ENCODE peak calls at places on chromosomes 11 and 22, in eight cellular contexts. One of them, this sample, is unnamed.
A peak's percentile ranks its signal among the peaks of the same experiment; 100 is the strongest.

GRCh38 chr11:45031912-45032519 is 81.3 kb upstream of the TP53I11 start:
- DNase-seq in HFF-Myc: no peak
- DNase-seq in tibial artery: no peak
- DNase-seq in coronary artery: no peak
- DNase-seq in HFFc6: no peak
- DNase-seq in ovary: no peak
- DNase-seq in AG09309: no peak
- DNase-seq in cardiac fibroblast: no peak
- DNase-seq in this sample: no peak

GRCh38 chr11:771617-772204 is 5.6 kb downstream of the GATD1 start:
- DNase-seq in AG09309: no peak
- DNase-seq in cardiac fibroblast: no peak
- DNase-seq in HFF-Myc: no peak
- DNase-seq in tibial artery: no peak
- DNase-seq in coronary artery: no peak
- DNase-seq in ovary: no peak
- DNase-seq in HFFc6: no peak
- DNase-seq in this sample: no peak

GRCh38 chr11:96744697-96745096 is 354.9 kb downstream of the JRKL start:
- DNase-seq in HFF-Myc: no peak
- DNase-seq in tibial artery: no peak
- DNase-seq in ovary: no peak
- DNase-seq in cardiac fibroblast: peak; percentile 15
- DNase-seq in coronary artery: no peak
- DNase-seq in AG09309: peak; percentile 4
- DNase-seq in HFFc6: peak; percentile 15
- DNase-seq in this sample: no peak

GRCh38 chr22:46737105-46737975 is 712 bp downstream of the CERK start:
- DNase-seq in cardiac fibroblast: peak; percentile 48
- DNase-seq in AG09309: no peak
- DNase-seq in tibial artery: no peak
- DNase-seq in ovary: peak; percentile 49
- DNase-seq in HFF-Myc: no peak
- DNase-seq in coronary artery: no peak
- DNase-seq in HFFc6: no peak
- DNase-seq in this sample: peak; percentile 29

GRCh38 chr11:76659672-76660532 is 10.6 kb downstream of the LRRC32 start:
- DNase-seq in HFFc6: no peak
- DNase-seq in tibial artery: peak; percentile 63
- DNase-seq in AG09309: no peak
- DNase-seq in cardiac fibroblast: no peak
- DNase-seq in ovary: no peak
- DNase-seq in coronary artery: peak; percentile 65
- DNase-seq in HFF-Myc: no peak
- DNase-seq in this sample: no peak

GRCh38 chr11:96098511-96099241 is 174.8 kb upstream of the MTMR2 start:
- DNase-seq in AG09309: no peak
- DNase-seq in HFF-Myc: no peak
- DNase-seq in coronary artery: no peak
- DNase-seq in cardiac fibroblast: peak; percentile 60
- DNase-seq in HFFc6: peak; percentile 35
- DNase-seq in tibial artery: no peak
- DNase-seq in ovary: no peak
- DNase-seq in this sample: no peak

GRCh38 chr22:39556970-39557811 is 13.4 kb upstream of the CACNA1I start:
- DNase-seq in HFFc6: no peak
- DNase-seq in tibial artery: no peak
- DNase-seq in HFF-Myc: no peak
- DNase-seq in coronary artery: no peak
- DNase-seq in cardiac fibroblast: peak; percentile 8
- DNase-seq in ovary: no peak
- DNase-seq in AG09309: no peak
- DNase-seq in this sample: no peak

GRCh38 chr11:32267679-32268187 is 167.6 kb downstream of the WT1 start:
- DNase-seq in HFF-Myc: no peak
- DNase-seq in HFFc6: no peak
- DNase-seq in AG09309: no peak
- DNase-seq in ovary: no peak
- DNase-seq in coronary artery: no peak
- DNase-seq in tibial artery: no peak
- DNase-seq in cardiac fibroblast: no peak
- DNase-seq in this sample: no peak

GRCh38 chr11:90558328-90558865 is 335.5 kb upstream of the CHORDC1 start:
- DNase-seq in HFFc6: no peak
- DNase-seq in tibial artery: no peak
- DNase-seq in cardiac fibroblast: no peak
- DNase-seq in AG09309: no peak
- DNase-seq in ovary: no peak
- DNase-seq in HFF-Myc: no peak
- DNase-seq in coronary artery: no peak
- DNase-seq in this sample: no peak

GRCh38 chr11:132055296-132055695 is 684.9 kb downstream of the NTM start:
- DNase-seq in tibial artery: no peak
- DNase-seq in HFFc6: no peak
- DNase-seq in ovary: no peak
- DNase-seq in HFF-Myc: no peak
- DNase-seq in cardiac fibroblast: no peak
- DNase-seq in AG09309: no peak
- DNase-seq in coronary artery: no peak
- DNase-seq in this sample: no peak

GRCh38 chr22:23777776-23778575 is 5.3 kb downstream of the MMP11 start:
- DNase-seq in HFF-Myc: no peak
- DNase-seq in cardiac fibroblast: no peak
- DNase-seq in HFFc6: no peak
- DNase-seq in ovary: no peak
- DNase-seq in AG09309: no peak
- DNase-seq in tibial artery: peak; percentile 90
- DNase-seq in coronary artery: no peak
- DNase-seq in this sample: no peak

GRCh38 chr22:27501191-27501936 is 300.2 kb downstream of the MN1 start:
- DNase-seq in AG09309: no peak
- DNase-seq in HFF-Myc: no peak
- DNase-seq in tibial artery: no peak
- DNase-seq in HFFc6: no peak
- DNase-seq in coronary artery: no peak
- DNase-seq in ovary: no peak
- DNase-seq in cardiac fibroblast: no peak
- DNase-seq in this sample: no peak

GRCh38 chr22:32649515-32650200 is 151.8 kb upstream of the TIMP3 start:
- DNase-seq in AG09309: no peak
- DNase-seq in tibial artery: peak; percentile 76
- DNase-seq in cardiac fibroblast: no peak
- DNase-seq in ovary: no peak
- DNase-seq in HFF-Myc: no peak
- DNase-seq in HFFc6: peak; percentile 57
- DNase-seq in coronary artery: no peak
- DNase-seq in this sample: no peak

GRCh38 chr11:129372609-129373488 is 2.8 kb upstream of the BARX2 start:
- DNase-seq in coronary artery: no peak
- DNase-seq in AG09309: no peak
- DNase-seq in HFFc6: no peak
- DNase-seq in HFF-Myc: no peak
- DNase-seq in tibial artery: no peak
- DNase-seq in ovary: no peak
- DNase-seq in cardiac fibroblast: no peak
- DNase-seq in this sample: no peak

GRCh38 chr11:129248618-129249017 is 56.5 kb upstream of the ARHGAP32 start:
- DNase-seq in AG09309: peak; percentile 21
- DNase-seq in cardiac fibroblast: peak; percentile 76
- DNase-seq in coronary artery: no peak
- DNase-seq in tibial artery: no peak
- DNase-seq in ovary: no peak
- DNase-seq in HFFc6: peak; percentile 71
- DNase-seq in HFF-Myc: peak; percentile 81
- DNase-seq in this sample: no peak

GRCh38 chr22:22156716-22157499 is 87.7 kb upstream of the VPREB1 start:
- DNase-seq in ovary: no peak
- DNase-seq in coronary artery: no peak
- DNase-seq in cardiac fibroblast: peak; percentile 83
- DNase-seq in HFF-Myc: peak; percentile 52
- DNase-seq in AG09309: peak; percentile 25
- DNase-seq in HFFc6: peak; percentile 47
- DNase-seq in tibial artery: no peak
- DNase-seq in this sample: peak; percentile 51

DNA sequence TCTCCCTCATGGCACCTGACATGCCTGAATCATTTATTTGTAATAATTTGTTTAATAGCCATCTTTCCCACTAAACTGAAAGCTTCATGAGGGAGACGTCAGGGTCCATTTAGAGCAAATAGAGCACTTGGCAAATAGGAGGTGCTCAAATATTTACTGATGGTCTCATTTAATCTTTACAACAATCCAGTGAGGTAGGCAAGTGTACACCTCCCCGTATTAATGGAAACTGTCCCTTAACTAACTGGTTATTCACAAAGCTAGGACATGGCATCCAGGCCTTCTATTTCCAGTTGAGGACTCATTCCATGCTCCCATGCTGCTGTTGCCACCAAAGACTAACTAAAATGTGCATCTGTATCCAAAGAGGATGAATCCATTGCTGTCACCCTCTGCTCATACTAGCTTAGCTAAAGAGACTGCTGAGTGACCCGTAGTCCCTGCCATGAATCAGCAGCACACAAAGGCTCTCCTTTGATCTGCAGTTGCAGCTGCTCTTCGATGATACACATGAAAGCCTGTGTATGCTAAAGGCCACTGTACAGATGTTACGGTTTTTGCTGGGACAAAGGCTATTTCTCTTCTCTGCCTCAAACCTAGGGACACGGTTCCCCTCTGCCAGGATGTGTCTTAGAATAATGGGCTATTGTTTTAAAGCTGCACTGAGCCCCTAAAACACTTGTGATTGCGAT is 82.6 kb downstream of the RAB30 start:
- DNase-seq in tibial artery: no peak
- DNase-seq in AG09309: no peak
- DNase-seq in HFFc6: no peak
- DNase-seq in coronary artery: no peak
- DNase-seq in HFF-Myc: no peak
- DNase-seq in ovary: no peak
- DNase-seq in cardiac fibroblast: no peak
- DNase-seq in this sample: no peak
- TF ChIP-seq CTCF in tibial artery: no peak
- TF ChIP-seq CTCF in AG09309: no peak
- TF ChIP-seq CTCF in HFFc6: no peak
- TF ChIP-seq CTCF in coronary artery: no peak
- TF ChIP-seq CTCF in HFF-Myc: no peak
- TF ChIP-seq CTCF in ovary: no peak
- TF ChIP-seq CTCF in cardiac fibroblast: no peak
- TF ChIP-seq CTCF in this sample: no peak

GRCh38 chr11:47443028-47443700 is 5.8 kb downstream of the RAPSN start:
- DNase-seq in HFFc6: no peak
- DNase-seq in ovary: no peak
- DNase-seq in cardiac fibroblast: no peak
- DNase-seq in AG09309: no peak
- DNase-seq in HFF-Myc: no peak
- DNase-seq in tibial artery: no peak
- DNase-seq in coronary artery: no peak
- DNase-seq in this sample: no peak
- TF ChIP-seq CTCF in HFFc6: peak; percentile 24
- TF ChIP-seq CTCF in ovary: no peak
- TF ChIP-seq CTCF in cardiac fibroblast: no peak
- TF ChIP-seq CTCF in AG09309: no peak
- TF ChIP-seq CTCF in HFF-Myc: no peak
- TF ChIP-seq CTCF in tibial artery: no peak
- TF ChIP-seq CTCF in coronary artery: no peak
- TF ChIP-seq CTCF in this sample: no peak

GRCh38 chr22:42905217-42905616 is 48.1 kb upstream of the ARFGAP3 start:
- DNase-seq in AG09309: no peak
- DNase-seq in HFFc6: no peak
- DNase-seq in tibial artery: no peak
- DNase-seq in coronary artery: no peak
- DNase-seq in ovary: no peak
- DNase-seq in HFF-Myc: no peak
- DNase-seq in cardiac fibroblast: no peak
- DNase-seq in this sample: no peak

GRCh38 chr22:42901790-42902508 is 44.9 kb upstream of the ARFGAP3 start:
- DNase-seq in ovary: no peak
- DNase-seq in AG09309: no peak
- DNase-seq in HFFc6: no peak
- DNase-seq in cardiac fibroblast: no peak
- DNase-seq in HFF-Myc: no peak
- DNase-seq in tibial artery: no peak
- DNase-seq in coronary artery: no peak
- DNase-seq in this sample: no peak

GRCh38 chr22:42904049-42904448 is 47.0 kb upstream of the ARFGAP3 start:
- DNase-seq in cardiac fibroblast: no peak
- DNase-seq in coronary artery: no peak
- DNase-seq in tibial artery: no peak
- DNase-seq in ovary: no peak
- DNase-seq in AG09309: no peak
- DNase-seq in HFFc6: no peak
- DNase-seq in HFF-Myc: no peak
- DNase-seq in this sample: no peak

GRCh38 chr22:42905702-42906183 is 48.7 kb upstream of the ARFGAP3 start:
- DNase-seq in cardiac fibroblast: no peak
- DNase-seq in AG09309: no peak
- DNase-seq in coronary artery: no peak
- DNase-seq in ovary: peak; percentile 26
- DNase-seq in HFF-Myc: no peak
- DNase-seq in HFFc6: no peak
- DNase-seq in tibial artery: peak; percentile 87
- DNase-seq in this sample: no peak

GRCh38 chr22:42902875-42903510 is 45.9 kb upstream of the ARFGAP3 start:
- DNase-seq in tibial artery: no peak
- DNase-seq in ovary: peak; percentile 54
- DNase-seq in AG09309: no peak
- DNase-seq in coronary artery: no peak
- DNase-seq in HFFc6: no peak
- DNase-seq in HFF-Myc: no peak
- DNase-seq in cardiac fibroblast: peak; percentile 50
- DNase-seq in this sample: no peak
- TF ChIP-seq CTCF in tibial artery: no peak
- TF ChIP-seq CTCF in ovary: no peak
- TF ChIP-seq CTCF in AG09309: no peak
- TF ChIP-seq CTCF in coronary artery: no peak
- TF ChIP-seq CTCF in HFFc6: no peak
- TF ChIP-seq CTCF in HFF-Myc: peak; percentile 8
- TF ChIP-seq CTCF in cardiac fibroblast: no peak
- TF ChIP-seq CTCF in this sample: no peak

GRCh38 chr22:20156042-20156389 is 5.2 kb upstream of the CCDC188 start:
- DNase-seq in ovary: no peak
- DNase-seq in coronary artery: no peak
- DNase-seq in AG09309: no peak
- DNase-seq in HFFc6: no peak
- DNase-seq in tibial artery: no peak
- DNase-seq in cardiac fibroblast: no peak
- DNase-seq in HFF-Myc: no peak
- DNase-seq in this sample: no peak

GRCh38 chr22:20154602-20155183 is 3.8 kb upstream of the CCDC188 start:
- DNase-seq in tibial artery: no peak
- DNase-seq in HFFc6: no peak
- DNase-seq in AG09309: no peak
- DNase-seq in cardiac fibroblast: no peak
- DNase-seq in HFF-Myc: no peak
- DNase-seq in coronary artery: no peak
- DNase-seq in ovary: no peak
- DNase-seq in this sample: no peak

GRCh38 chr22:20155330-20156041 is 4.6 kb upstream of the CCDC188 start:
- DNase-seq in tibial artery: no peak
- DNase-seq in AG09309: no peak
- DNase-seq in ovary: no peak
- DNase-seq in coronary artery: no peak
- DNase-seq in cardiac fibroblast: peak; percentile 43
- DNase-seq in HFF-Myc: peak; percentile 30
- DNase-seq in HFFc6: no peak
- DNase-seq in this sample: no peak

GRCh38 chr22:20152464-20152890 is 1.6 kb upstream of the CCDC188 start:
- DNase-seq in HFF-Myc: no peak
- DNase-seq in HFFc6: no peak
- DNase-seq in ovary: no peak
- DNase-seq in cardiac fibroblast: no peak
- DNase-seq in AG09309: no peak
- DNase-seq in tibial artery: no peak
- DNase-seq in coronary artery: no peak
- DNase-seq in this sample: no peak

GRCh38 chr22:20153945-20154344 is 3.1 kb upstream of the CCDC188 start:
- DNase-seq in ovary: no peak
- DNase-seq in tibial artery: no peak
- DNase-seq in AG09309: no peak
- DNase-seq in HFF-Myc: no peak
- DNase-seq in coronary artery: no peak
- DNase-seq in cardiac fibroblast: no peak
- DNase-seq in HFFc6: no peak
- DNase-seq in this sample: no peak
- TF ChIP-seq CTCF in ovary: no peak
- TF ChIP-seq CTCF in tibial artery: no peak
- TF ChIP-seq CTCF in AG09309: no peak
- TF ChIP-seq CTCF in HFF-Myc: no peak
- TF ChIP-seq CTCF in coronary artery: no peak
- TF ChIP-seq CTCF in cardiac fibroblast: no peak
- TF ChIP-seq CTCF in HFFc6: no peak
- TF ChIP-seq CTCF in this sample: peak; percentile 18

This sample was measured in progenitor cell of endocrine pancreas.